ENCODE peak calls at places on chromosomes 6 and 20, in eight cellular contexts. One of them, this sample, is unnamed.

GRCh38 chr6:57224769-57225515 is 2.8 kb upstream of the RAB23 start:
- DNase-seq in foreskin melanocyte: no peak
- DNase-seq in foreskin fibroblast: peak
- DNase-seq in CD8-positive, alpha-beta T cell: no peak
- DNase-seq in GM23248: peak
- DNase-seq in endothelial cell: no peak
- DNase-seq in sciatic nerve: no peak
- DNase-seq in NCI-H1930: no peak
- DNase-seq in this sample: peak

GRCh38 chr6:4270799-4271198 is 135.4 kb upstream of the ECI2 start:
- DNase-seq in GM23248: peak
- DNase-seq in foreskin fibroblast: peak
- DNase-seq in NCI-H1930: no peak
- DNase-seq in endothelial cell: no peak
- DNase-seq in foreskin melanocyte: no peak
- DNase-seq in sciatic nerve: no peak
- DNase-seq in CD8-positive, alpha-beta T cell: no peak
- DNase-seq in this sample: peak

GRCh38 chr6:107490568-107491058 is 696 bp downstream of the SOBP start:
- DNase-seq in endothelial cell: peak
- DNase-seq in CD8-positive, alpha-beta T cell: peak
- DNase-seq in NCI-H1930: no peak
- DNase-seq in sciatic nerve: peak
- DNase-seq in GM23248: no peak
- DNase-seq in foreskin melanocyte: no peak
- DNase-seq in foreskin fibroblast: no peak
- DNase-seq in this sample: no peak

GRCh38 chr20:52083627-52084232 is 107.8 kb downstream of the ZFP64 start:
- DNase-seq in endothelial cell: peak
- DNase-seq in NCI-H1930: peak
- DNase-seq in CD8-positive, alpha-beta T cell: peak
- DNase-seq in foreskin fibroblast: peak
- DNase-seq in foreskin melanocyte: peak
- DNase-seq in GM23248: peak
- DNase-seq in sciatic nerve: peak
- DNase-seq in this sample: peak

GRCh38 chr6:154474636-154475428 is 35.7 kb downstream of the CNKSR3 start:
- DNase-seq in NCI-H1930: no peak
- DNase-seq in GM23248: peak
- DNase-seq in sciatic nerve: no peak
- DNase-seq in CD8-positive, alpha-beta T cell: no peak
- DNase-seq in foreskin melanocyte: peak
- DNase-seq in foreskin fibroblast: peak
- DNase-seq in endothelial cell: no peak
- DNase-seq in this sample: peak

GRCh38 chr6:153084393-153084792 is 46.7 kb downstream of the RGS17 start:
- DNase-seq in NCI-H1930: no peak
- DNase-seq in endothelial cell: no peak
- DNase-seq in foreskin melanocyte: no peak
- DNase-seq in CD8-positive, alpha-beta T cell: no peak
- DNase-seq in GM23248: peak
- DNase-seq in sciatic nerve: no peak
- DNase-seq in foreskin fibroblast: peak
- DNase-seq in this sample: peak

GRCh38 chr6:69704916-69705315 is 91.9 kb downstream of the LMBRD1 start:
- DNase-seq in foreskin fibroblast: no peak
- DNase-seq in GM23248: no peak
- DNase-seq in sciatic nerve: no peak
- DNase-seq in foreskin melanocyte: no peak
- DNase-seq in endothelial cell: no peak
- DNase-seq in CD8-positive, alpha-beta T cell: no peak
- DNase-seq in NCI-H1930: no peak
- DNase-seq in this sample: no peak

GRCh38 chr20:37734228-37734980 is 40.6 kb downstream of the CTNNBL1 start:
- DNase-seq in foreskin melanocyte: no peak
- DNase-seq in foreskin fibroblast: no peak
- DNase-seq in endothelial cell: no peak
- DNase-seq in NCI-H1930: no peak
- DNase-seq in sciatic nerve: no peak
- DNase-seq in CD8-positive, alpha-beta T cell: no peak
- DNase-seq in GM23248: peak
- DNase-seq in this sample: no peak

GRCh38 chr20:64205611-64206026 is 41.4 kb downstream of the MYT1 start:
- DNase-seq in CD8-positive, alpha-beta T cell: no peak
- DNase-seq in GM23248: no peak
- DNase-seq in foreskin melanocyte: peak
- DNase-seq in foreskin fibroblast: no peak
- DNase-seq in NCI-H1930: no peak
- DNase-seq in endothelial cell: no peak
- DNase-seq in sciatic nerve: no peak
- DNase-seq in this sample: peak